ENCODE peak calls at places on chromosome 10, in five cellular contexts. M is NCI-H748 treated with DMSO at 0.1 percent for 48 hours, I is hepatocyte, B is Calu3, S is nucleus accumbens. J is an unnamed sample.

GRCh38 chr10:131435760-131436448 is 124.4 kb upstream of the TCERG1L start:
- DNase-seq in M (no peak), I (no peak), B (no peak), S (no peak), J (no peak)

GRCh38 chr10:91162050-91162494 is 58.4 kb upstream of the PCGF5 start:
- DNase-seq in M (no peak), I (peak), B (peak), S (no peak), J (peak)

GRCh38 chr10:96377816-96378294 is 19.1 kb upstream of the OPALIN start:
- DNase-seq in M (no peak), I (peak), B (no peak), S (no peak), J (no peak)

GRCh38 chr10:79070611-79071534 is 2.1 kb downstream of the ZMIZ1 start:
- DNase-seq in M (no peak), I (peak), B (peak), S (peak), J (peak)

GRCh38 chr10:110142965-110143364 is 64.4 kb upstream of the MXI1 start:
- DNase-seq in M (no peak), I (no peak), B (no peak), S (no peak), J (no peak)

GRCh38 chr10:86226801-86227201 is 139.8 kb downstream of the GRID1 start:
- DNase-seq in M (no peak), I (no peak), B (no peak), S (no peak), J (no peak)

GRCh38 chr10:73886085-73886529 is 11.8 kb upstream of the CAMK2G start:
- DNase-seq in M (peak), I (peak), B (peak), S (peak), J (peak)

GRCh38 chr10:31947144-31947926 is 18.7 kb upstream of the ARHGAP12 start:
- DNase-seq in M (peak), I (peak), B (peak), S (no peak), J (peak)

GRCh38 chr10:51667992-51668689 is 31.3 kb downstream of the CSTF2T start:
- DNase-seq in M (no peak), I (no peak), B (no peak), S (no peak), J (no peak)

GRCh38 chr10:63204667-63205391 is 71.7 kb downstream of the NRBF2 start:
- DNase-seq in M (no peak), I (no peak), B (no peak), S (no peak), J (no peak)

J was measured in AG08396.